ENCODE peak calls at places on chromosomes 11 and 22, in ten cellular contexts. I is RWPE1; T is activated naive CD8-positive, alpha-beta T cell treated with anti-CD3 and anti-CD28 coated beads, Interleukin-2, amount 50 U/mL, for 16 hours; J is IMR-90; H is hepatic stellate cell; C is DND-41; P is thoracic aorta; O is H7; E is MG63; N is NCI-H1417. A is an unnamed sample.
A peak's percentile ranks its signal among the peaks of the same experiment; 100 is the strongest.

GRCh38 chr11:44893250-44894216 is 57.1 kb downstream of the TP53I11 start:
- DNase-seq in P (no peak), H (no peak), N (no peak), O (no peak), J (no peak), E (peak; percentile 30), I (no peak), C (no peak), T (no peak), A (no peak)

GRCh38 chr22:23182289-23183106 is 2.2 kb downstream of the BCR start:
- DNase-seq in C (peak; percentile 10), P (no peak), N (peak; percentile 35), I (peak; percentile 71), O (peak; percentile 68), T (peak; percentile 34), J (peak; percentile 19), H (no peak), E (peak; percentile 18), A (peak; percentile 29)

GRCh38 chr11:76863196-76863777 is 2.6 kb downstream of the ACER3 start:
- DNase-seq in H (no peak), O (no peak), T (no peak), I (no peak), N (no peak), P (no peak), C (no peak), J (no peak), E (no peak), A (no peak)

GRCh38 chr22:44362249-44363040 is 49.7 kb upstream of the SHISAL1 start:
- DNase-seq in T (no peak), H (peak; percentile 34), J (peak; percentile 52), I (no peak), C (no peak), N (no peak), P (no peak), E (peak; percentile 65), O (no peak), A (no peak)

GRCh38 chr11:12206529-12206928 is 96.1 kb downstream of the MICAL2 start:
- DNase-seq in P (no peak), E (no peak), C (no peak), I (no peak), N (no peak), J (peak; percentile 42), T (no peak), H (no peak), O (no peak), A (no peak)

GRCh38 chr22:39090426-39091064 is 6.5 kb upstream of the APOBEC3H start:
- DNase-seq in N (no peak), P (no peak), E (peak; percentile 18), I (peak; percentile 73), C (peak; percentile 85), O (peak; percentile 37), T (peak; percentile 33), J (no peak), H (no peak), A (no peak)

GRCh38 chr11:1837171-1838076 is 1.4 kb upstream of the TNNI2 start:
- DNase-seq in N (peak; percentile 28), H (peak; percentile 69), O (peak; percentile 99), E (peak; percentile 54), P (no peak), I (peak; percentile 34), C (peak; percentile 86), T (peak; percentile 67), J (peak; percentile 28), A (no peak)

GRCh38 chr11:118620529-118621070 is 13.2 kb downstream of the PHLDB1 start:
- DNase-seq in I (no peak), O (no peak), T (no peak), E (no peak), J (no peak), N (no peak), C (no peak), P (no peak), H (no peak), A (no peak)

GRCh38 chr22:40175571-40176105 is 2.1 kb upstream of the TNRC6B start:
- DNase-seq in H (no peak), P (no peak), E (no peak), T (no peak), O (no peak), N (no peak), I (no peak), C (no peak), J (no peak), A (no peak)

GRCh38 chr22:20016734-20017621 is at the start of gene ARVCF:
- DNase-seq in C (peak; percentile 84), J (peak; percentile 85), H (peak; percentile 100), E (peak; percentile 88), O (peak; percentile 100), P (peak; percentile 36), T (peak; percentile 80), N (peak; percentile 86), I (peak; percentile 99), A (peak; percentile 75)

GRCh38 chr11:1193326-1194230 is 29.3 kb upstream of the MUC5B start:
- DNase-seq in E (no peak), P (no peak), N (no peak), H (no peak), J (no peak), T (no peak), O (peak; percentile 48), I (no peak), C (no peak), A (no peak)

GRCh38 chr11:12598330-12599256 is 75.6 kb upstream of the TEAD1 start:
- DNase-seq in J (peak; percentile 59), P (no peak), E (peak; percentile 40), O (no peak), T (no peak), H (no peak), N (no peak), I (no peak), C (peak; percentile 51), A (no peak)

GRCh38 chr11:57648791-57649735 is 649 bp downstream of the YPEL4 start:
- DNase-seq in O (peak; percentile 82), H (no peak), J (no peak), T (no peak), P (no peak), I (no peak), N (peak; percentile 37), E (no peak), C (peak; percentile 59), A (no peak)

GRCh38 chr11:66070604-66071325 is 693 bp downstream of the PACS1 start:
- DNase-seq in C (no peak), H (peak; percentile 41), P (no peak), I (peak; percentile 31), E (peak; percentile 44), N (peak; percentile 77), J (peak; percentile 28), O (peak; percentile 88), T (no peak), A (no peak)

GRCh38 chr11:13256216-13256615 is 21.4 kb upstream of the BMAL1 start:
- DNase-seq in H (no peak), E (no peak), T (no peak), O (no peak), J (peak; percentile 41), P (no peak), I (no peak), N (no peak), C (no peak), A (no peak)

GRCh38 chr11:11813288-11813962 is 28.3 kb upstream of the USP47 start:
- DNase-seq in T (no peak), E (peak; percentile 89), I (peak; percentile 52), H (peak; percentile 80), C (no peak), O (no peak), N (no peak), P (peak; percentile 28), J (peak; percentile 97), A (peak; percentile 84)

GRCh38 chr11:106172389-106172991 is 95.0 kb downstream of the AASDHPPT start:
- DNase-seq in H (no peak), N (peak; percentile 47), P (no peak), O (no peak), T (no peak), I (no peak), J (no peak), E (no peak), C (no peak), A (no peak)

GRCh38 chr11:34865261-34865660 is 50.9 kb downstream of the APIP start:
- DNase-seq in P (no peak), I (no peak), C (no peak), N (no peak), E (no peak), J (no peak), O (no peak), T (no peak), H (no peak), A (no peak)

A was measured in kidney glomerular epithelial cell.